ENCODE peak calls at places on chromosomes 12 and 14, in eight cellular contexts. Q is fibroblast of the conjunctiva, U is fibroblast of mammary gland, X is left colon, H is NCI-H524, M is GM12864, Y is activated gamma-delta T cell treated with Interleukin-2 at 50 U/mL for 16 hours, P is HT-29. T is an unnamed sample.

GRCh38 chr14:51564460-51564859 is 87.2 kb upstream of the FRMD6 start:
- DNase-seq in X (no peak), Y (no peak), Q (no peak), P (no peak), U (no peak), M (no peak), H (no peak), T (no peak)

GRCh38 chr12:93107943-93108342 is 178.8 kb upstream of the EEA1 start:
- DNase-seq in H (no peak), Y (no peak), X (no peak), Q (no peak), P (no peak), U (no peak), M (no peak), T (no peak)

GRCh38 chr12:92951006-92951405 is 21.9 kb upstream of the EEA1 start:
- DNase-seq in H (no peak), X (no peak), Q (no peak), M (no peak), U (no peak), P (no peak), Y (no peak), T (no peak)

GRCh38 chr12:30968211-30968610 is 41.7 kb downstream of the TSPAN11 start:
- DNase-seq in H (no peak), Q (no peak), X (no peak), P (no peak), U (no peak), M (no peak), Y (no peak), T (no peak)

GRCh38 chr14:80117876-80118275 is 93.4 kb downstream of the DIO2 start:
- DNase-seq in M (no peak), U (no peak), Y (no peak), P (no peak), X (no peak), H (peak), Q (no peak), T (peak)

GRCh38 chr12:89156862-89157262 is 195.4 kb downstream of the DUSP6 start:
- DNase-seq in X (no peak), P (no peak), Q (no peak), U (peak), H (no peak), M (no peak), Y (no peak), T (no peak)

GRCh38 chr14:96888593-96888992 is 91.4 kb downstream of the VRK1 start:
- DNase-seq in H (peak), Y (no peak), Q (no peak), U (no peak), X (no peak), P (no peak), M (no peak), T (peak)

GRCh38 chr14:23052182-23052623 is 5.1 kb downstream of the CDH24 start:
- DNase-seq in M (no peak), X (no peak), Q (no peak), U (no peak), H (no peak), Y (no peak), P (peak), T (no peak)

GRCh38 chr12:112347521-112347920 is 34.7 kb downstream of the HECTD4 start:
- DNase-seq in Q (no peak), X (no peak), M (no peak), P (no peak), H (peak), Y (no peak), U (peak), T (peak)

GRCh38 chr12:25388216-25388615 is 137.5 kb upstream of the KRAS start:
- DNase-seq in Y (no peak), M (no peak), U (no peak), P (no peak), Q (no peak), H (no peak), X (peak), T (no peak)

GRCh38 chr12:13942826-13943225 is 38.6 kb downstream of the GRIN2B start:
- DNase-seq in X (no peak), U (no peak), Q (no peak), P (no peak), Y (no peak), M (no peak), H (no peak), T (no peak)

GRCh38 chr12:50246873-50247612 is 36.3 kb downstream of the LIMA1 start:
- DNase-seq in X (peak), P (peak), U (peak), Q (peak), M (no peak), Y (no peak), H (no peak), T (no peak)

GRCh38 chr14:42140001-42140400 is 533.3 kb downstream of the LRFN5 start:
- DNase-seq in Y (no peak), Q (no peak), M (no peak), X (no peak), P (no peak), U (peak), H (no peak), T (no peak)